ENCODE peak calls at places on chromosomes 2 and 18, in six cellular contexts. X, C, E, Z, V and O are unnamed samples.
A peak's percentile ranks its signal among the peaks of the same experiment; 100 is the strongest.

GRCh38 chr2:43576983-43577892 is 18.6 kb downstream of the THADA start:
- DNase-seq in V (peak; percentile 61), C (no peak), E (peak; percentile 23), X (no peak), Z (no peak), O (no peak)

GRCh38 chr2:40256649-40257048 is 195.2 kb downstream of the SLC8A1 start:
- DNase-seq in C (no peak), V (peak; percentile 21), Z (no peak), X (no peak), E (no peak), O (no peak)

GRCh38 chr2:70094978-70095832 is 7.9 kb downstream of the PCBP1 start:
- DNase-seq in X (peak; percentile 63), E (no peak), C (no peak), Z (peak; percentile 36), V (no peak), O (peak; percentile 65)

GRCh38 chr18:48167901-48168300 is 237.4 kb upstream of the SMAD2 start:
- DNase-seq in X (no peak), C (no peak), Z (no peak), E (no peak), V (no peak), O (no peak)

GRCh38 chr18:59516356-59517155 is 157.5 kb upstream of the LMAN1 start:
- DNase-seq in Z (no peak), X (no peak), E (no peak), V (no peak), C (no peak), O (no peak)

GRCh38 chr2:216450346-216450745 is 38.1 kb downstream of the SMARCAL1 start:
- DNase-seq in V (no peak), Z (no peak), C (no peak), E (no peak), X (no peak), O (no peak)

GRCh38 chr2:137547842-137548241 is 416.4 kb upstream of the HNMT start:
- DNase-seq in X (no peak), E (no peak), V (no peak), C (no peak), Z (no peak), O (no peak)

GRCh38 chr2:168784993-168785392 is 17.4 kb upstream of the NOSTRIN start:
- DNase-seq in E (no peak), C (no peak), X (no peak), Z (no peak), V (no peak), O (no peak)

GRCh38 chr2:149715005-149715592 is 127.5 kb upstream of the MMADHC start:
- DNase-seq in V (peak; percentile 36), Z (no peak), C (no peak), E (no peak), X (no peak), O (no peak)

GRCh38 chr18:8960740-8961657 is 141.5 kb upstream of the NDUFV2 start:
- DNase-seq in C (no peak), V (no peak), X (no peak), Z (no peak), E (no peak), O (no peak)

GRCh38 chr2:17171446-17172049 is 346.7 kb downstream of the RAD51AP2 start:
- DNase-seq in X (no peak), C (no peak), E (peak; percentile 24), V (no peak), Z (no peak), O (no peak)

GRCh38 chr2:128487650-128488387 is 169.2 kb upstream of the HS6ST1 start:
- DNase-seq in Z (no peak), V (no peak), X (no peak), E (no peak), C (no peak), O (no peak)

GRCh38 chr18:59620381-59620780 is 76.8 kb downstream of the CCBE1 start:
- DNase-seq in E (no peak), C (no peak), V (no peak), X (no peak), Z (no peak), O (no peak)

GRCh38 chr2:37523861-37524362 is 147.5 kb downstream of the CDC42EP3 start:
- DNase-seq in C (no peak), E (no peak), V (peak; percentile 79), X (no peak), Z (no peak), O (no peak)

GRCh38 chr2:69483024-69483423 is 45.8 kb upstream of the NFU1 start:
- DNase-seq in E (no peak), V (no peak), Z (no peak), X (no peak), C (no peak), O (no peak)

GRCh38 chr2:62741127-62741526 is 35.6 kb downstream of the EHBP1 start:
- DNase-seq in E (no peak), V (no peak), Z (no peak), C (no peak), X (no peak), O (no peak)

GRCh38 chr18:51721388-51721787 is 523.9 kb upstream of the MEX3C start:
- DNase-seq in X (no peak), C (no peak), Z (peak; percentile 5), V (no peak), E (no peak), O (no peak)